ENCODE peak calls at places on chromosome 12, in eight cellular contexts. V is IMR-90, Z is fibroblast of lung, X is GM23248, Y is mesendoderm, U is mammary epithelial cell, F is endothelial cell of umbilical vein, J is mesenchymal stem cell. N is an unnamed sample.

GRCh38 chr12:132190012-132190755 is 45.9 kb downstream of the NOC4L start:
- DNase-seq in V (no peak), Z (no peak), X (peak), Y (no peak), U (no peak), F (no peak), J (no peak), N (peak)

GRCh38 chr12:124610021-124610606 is 42.7 kb upstream of the NCOR2 start:
- DNase-seq in V (no peak), Z (no peak), X (no peak), Y (no peak), U (no peak), F (no peak), J (no peak), N (no peak)

GRCh38 chr12:76032043-76032981 is 736 bp upstream of the PHLDA1 start:
- DNase-seq in V (peak), Z (peak), X (peak), Y (peak), U (peak), F (peak), J (peak), N (peak)

GRCh38 chr12:81263072-81263471 is 185.2 kb downstream of the ACSS3 start:
- DNase-seq in V (no peak), Z (no peak), X (no peak), Y (no peak), U (no peak), F (no peak), J (no peak), N (no peak)

GRCh38 chr12:27303139-27304111 is 29.2 kb upstream of the BMAL2 start:
- DNase-seq in V (peak), Z (no peak), X (no peak), Y (no peak), U (no peak), F (no peak), J (peak), N (no peak)

GRCh38 chr12:122050706-122051105 is 27.9 kb upstream of the MLXIP start:
- DNase-seq in V (no peak), Z (no peak), X (no peak), Y (no peak), U (no peak), F (no peak), J (no peak), N (peak)

GRCh38 chr12:117188961-117189724 is 1.1 kb downstream of the FBXO21 start:
- DNase-seq in V (peak), Z (peak), X (peak), Y (peak), U (peak), F (peak), J (peak), N (peak)

GRCh38 chr12:23729354-23729753 is 220.1 kb downstream of the SOX5 start:
- DNase-seq in V (peak), Z (peak), X (no peak), Y (no peak), U (peak), F (peak), J (no peak), N (no peak)

GRCh38 chr12:125185740-125186470 is 120.7 kb downstream of the AACS start:
- DNase-seq in V (peak), Z (peak), X (peak), Y (peak), U (peak), F (peak), J (peak), N (peak)

GRCh38 chr12:54258286-54258685 is 21.6 kb downstream of the CBX5 start:
- DNase-seq in V (peak), Z (peak), X (peak), Y (peak), U (no peak), F (no peak), J (peak), N (no peak)

GRCh38 chr12:52917800-52918199 is 12.9 kb upstream of the KRT8 start:
- DNase-seq in V (no peak), Z (no peak), X (no peak), Y (no peak), U (no peak), F (no peak), J (no peak), N (no peak)

GRCh38 chr12:9049520-9050133 is 60.3 kb downstream of the KLRG1 start:
- DNase-seq in V (peak), Z (peak), X (peak), Y (peak), U (peak), F (peak), J (peak), N (no peak)

GRCh38 chr12:89234324-89235114 is 117.8 kb downstream of the DUSP6 start:
- DNase-seq in V (no peak), Z (no peak), X (peak), Y (no peak), U (peak), F (no peak), J (no peak), N (no peak)

GRCh38 chr12:51926718-51927117 is 19.4 kb downstream of the ACVRL1 start:
- DNase-seq in V (peak), Z (no peak), X (peak), Y (peak), U (peak), F (peak), J (peak), N (peak)

GRCh38 chr12:89289720-89290119 is 62.6 kb downstream of the DUSP6 start:
- DNase-seq in V (no peak), Z (no peak), X (no peak), Y (no peak), U (no peak), F (no peak), J (no peak), N (no peak)

GRCh38 chr12:129659927-129660326 is 243.9 kb downstream of the TMEM132D start:
- DNase-seq in V (no peak), Z (peak), X (no peak), Y (no peak), U (no peak), F (no peak), J (no peak), N (no peak)

GRCh38 chr12:39351153-39351552 is 91.8 kb downstream of the KIF21A start:
- DNase-seq in V (no peak), Z (no peak), X (no peak), Y (no peak), U (no peak), F (no peak), J (no peak), N (no peak)

GRCh38 chr12:114625294-114625851 is 58.6 kb downstream of the TBX3 start:
- DNase-seq in V (peak), Z (peak), X (peak), Y (peak), U (peak), F (peak), J (peak), N (peak)

GRCh38 chr12:61220337-61220736 is 1039.9 kb upstream of the USP15 start:
- DNase-seq in V (no peak), Z (peak), X (peak), Y (no peak), U (peak), F (no peak), J (no peak), N (no peak)

GRCh38 chr12:3216726-3217682 is 139.8 kb downstream of the TSPAN9 start:
- DNase-seq in V (peak), Z (peak), X (peak), Y (no peak), U (peak), F (peak), J (peak), N (no peak)

GRCh38 chr12:74509886-74510285 is 27.7 kb upstream of the ATXN7L3B start:
- DNase-seq in V (no peak), Z (no peak), X (no peak), Y (no peak), U (no peak), F (no peak), J (no peak), N (no peak)

GRCh38 chr12:110776410-110776809 is 33.7 kb upstream of the PPP1CC start:
- DNase-seq in V (no peak), Z (no peak), X (no peak), Y (no peak), U (no peak), F (no peak), J (no peak), N (no peak)

GRCh38 chr12:9727813-9728212 is 5.1 kb downstream of the CLECL1 start:
- DNase-seq in V (no peak), Z (no peak), X (no peak), Y (no peak), U (no peak), F (peak), J (no peak), N (no peak)

GRCh38 chr12:126989532-126989931 is 1277.4 kb upstream of the TMEM132C start:
- DNase-seq in V (no peak), Z (no peak), X (no peak), Y (no peak), U (no peak), F (no peak), J (no peak), N (no peak)
- H3K27ac ChIP-seq in V (no peak), Z (no peak), X (no peak), Y (no peak), U (no peak), F (no peak), J (no peak), N (no peak)

GRCh38 chr12:95323204-95323603 is 105.6 kb downstream of the VEZT start:
- DNase-seq in V (no peak), Z (peak), X (no peak), Y (no peak), U (no peak), F (no peak), J (no peak), N (no peak)
- H3K9ac ChIP-seq in V (no peak), Z (no peak), X (no peak), Y (no peak), U (no peak), F (no peak), J (no peak), N (no peak)

DNA sequence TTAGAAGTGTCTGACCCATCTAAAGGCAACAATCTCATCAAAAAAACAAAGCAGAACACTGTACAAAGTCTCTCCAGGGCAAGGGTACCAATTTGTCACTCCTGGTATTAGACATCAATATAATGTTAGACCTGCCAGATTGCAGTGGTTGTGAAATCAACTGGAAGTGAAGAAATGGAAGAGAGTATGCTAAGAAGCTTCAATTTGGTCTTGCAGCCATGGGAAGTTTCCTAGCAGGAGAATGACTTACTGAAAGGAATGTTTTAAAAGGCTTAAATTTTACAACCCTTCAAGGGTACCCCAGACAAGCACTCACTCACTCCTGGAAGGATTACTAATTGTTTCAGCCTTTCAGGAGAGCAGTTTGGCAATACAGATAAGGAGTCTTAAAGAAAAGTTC is 18.9 kb downstream of the LLPH start:
- DNase-seq in V (no peak), Z (no peak), X (peak), Y (no peak), U (no peak), F (no peak), J (peak), N (no peak)
- H3K27ac ChIP-seq in V (no peak), Z (no peak), X (no peak), Y (no peak), U (no peak), F (no peak), J (no peak), N (no peak)

GRCh38 chr12:123085046-123085445 is 65.8 kb downstream of the PITPNM2 start:
- DNase-seq in V (no peak), Z (no peak), X (no peak), Y (no peak), U (no peak), F (no peak), J (no peak), N (no peak)

GRCh38 chr12:123083661-123084571 is 67.0 kb downstream of the PITPNM2 start:
- DNase-seq in V (no peak), Z (no peak), X (no peak), Y (no peak), U (no peak), F (no peak), J (no peak), N (no peak)

GRCh38 chr12:123089631-123090353 is 61.1 kb downstream of the PITPNM2 start:
- DNase-seq in V (peak), Z (peak), X (peak), Y (no peak), U (peak), F (peak), J (peak), N (no peak)

GRCh38 chr12:123089125-123089524 is 61.8 kb downstream of the PITPNM2 start:
- DNase-seq in V (no peak), Z (no peak), X (no peak), Y (no peak), U (no peak), F (no peak), J (no peak), N (no peak)

GRCh38 chr12:123085730-123086487 is 65.0 kb downstream of the PITPNM2 start:
- DNase-seq in V (peak), Z (peak), X (peak), Y (no peak), U (peak), F (peak), J (peak), N (no peak)
- H3K9ac ChIP-seq in V (no peak), Z (no peak), X (no peak), Y (no peak), U (no peak), F (no peak), J (no peak), N (no peak)

DNA sequence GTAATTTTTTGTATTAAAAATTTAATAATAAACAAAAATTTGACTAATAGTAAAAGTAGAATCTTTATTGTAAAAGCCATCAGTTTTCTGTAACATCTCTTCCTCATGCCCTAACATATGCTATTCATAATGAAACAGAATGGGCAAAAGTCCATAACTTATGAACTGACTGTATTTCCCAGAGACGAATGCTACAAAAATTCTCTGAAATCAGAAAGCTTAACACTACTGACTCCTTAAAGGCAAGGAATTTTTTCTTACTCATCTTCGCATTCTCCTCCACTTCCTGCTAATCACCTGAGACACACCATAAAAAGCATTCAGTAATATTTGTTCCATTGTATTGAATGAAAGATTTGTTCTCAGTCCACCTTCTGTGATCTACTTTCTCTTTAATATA is 17.6 kb downstream of the MON2 start:
- DNase-seq in V (no peak), Z (no peak), X (peak), Y (no peak), U (peak), F (no peak), J (no peak), N (no peak)
- H3K27ac ChIP-seq in V (no peak), Z (no peak), X (peak), Y (no peak), U (no peak), F (no peak), J (no peak), N (no peak)

GRCh38 chr12:31316964-31317363 is 9.0 kb downstream of the SINHCAF start:
- DNase-seq in V (no peak), Z (no peak), X (no peak), Y (no peak), U (no peak), F (no peak), J (no peak), N (no peak)
- H3K9ac ChIP-seq in V (peak), Z (peak), X (no peak), Y (no peak), U (peak), F (peak), J (peak), N (no peak)

N was measured in endodermal cell.